ENCODE peak calls at places on chromosomes 5 and 9, in eight cellular contexts. S is Panc1, M is left ventricle myocardium inferior, K is HFF-Myc, W is foreskin fibroblast, L is AG10803, X is heart left ventricle, C is PC-9. Z is an unnamed sample.

GRCh38 chr9:69822091-69822750 is 1.6 kb downstream of the CFAP95 start:
- DNase-seq in S (no peak), M (no peak), K (no peak), W (peak), L (peak), X (no peak), C (no peak), Z (no peak)

GRCh38 chr5:31470608-31471007 is 61.3 kb downstream of the DROSHA start:
- DNase-seq in S (no peak), M (peak), K (peak), W (peak), L (peak), X (peak), C (no peak), Z (no peak)

GRCh38 chr9:128293091-128293490 is 17.0 kb downstream of the SWI5 start:
- DNase-seq in S (no peak), M (no peak), K (no peak), W (no peak), L (no peak), X (no peak), C (no peak), Z (no peak)

GRCh38 chr5:2917093-2917492 is 165.6 kb upstream of the IRX2 start:
- DNase-seq in S (no peak), M (no peak), K (no peak), W (no peak), L (no peak), X (no peak), C (no peak), Z (no peak)

GRCh38 chr9:3674561-3674960 is 148.8 kb upstream of the RFX3 start:
- DNase-seq in S (no peak), M (no peak), K (no peak), W (no peak), L (no peak), X (no peak), C (no peak), Z (no peak)

GRCh38 chr5:80714570-80715298 is 60.0 kb upstream of the DHFR start:
- DNase-seq in S (no peak), M (no peak), K (no peak), W (no peak), L (no peak), X (no peak), C (no peak), Z (no peak)

GRCh38 chr5:44875661-44876250 is 67.0 kb downstream of the MRPS30 start:
- DNase-seq in S (peak), M (no peak), K (peak), W (peak), L (peak), X (no peak), C (peak), Z (peak)

GRCh38 chr9:137965177-137965795 is 87.7 kb downstream of the CACNA1B start:
- DNase-seq in S (no peak), M (no peak), K (no peak), W (no peak), L (no peak), X (no peak), C (no peak), Z (no peak)

GRCh38 chr9:136220017-136220729 is 15.2 kb upstream of the LHX3 start:
- DNase-seq in S (no peak), M (no peak), K (peak), W (no peak), L (no peak), X (no peak), C (peak), Z (no peak)

GRCh38 chr5:1542011-1542410 is 18.3 kb upstream of the LPCAT1 start:
- DNase-seq in S (no peak), M (no peak), K (no peak), W (peak), L (peak), X (no peak), C (no peak), Z (no peak)

GRCh38 chr5:179342577-179342976 is 2.7 kb downstream of the ADAMTS2 start:
- DNase-seq in S (no peak), M (no peak), K (no peak), W (peak), L (peak), X (no peak), C (no peak), Z (no peak)
- TF ChIP-seq CTCF in S (no peak), M (no peak), K (peak), W (peak), L (peak), X (no peak), C (no peak), Z (no peak)

GRCh38 chr9:26656003-26656940 is 236.3 kb downstream of the CAAP1 start:
- DNase-seq in S (no peak), M (no peak), K (peak), W (no peak), L (peak), X (no peak), C (no peak), Z (peak)
- TF ChIP-seq CTCF in S (peak), M (no peak), K (peak), W (peak), L (peak), X (no peak), C (no peak), Z (no peak)

GRCh38 chr5:72109051-72109411 is 1.8 kb downstream of the MAP1B start:
- DNase-seq in S (no peak), M (no peak), K (no peak), W (no peak), L (no peak), X (no peak), C (no peak), Z (no peak)

GRCh38 chr5:72110401-72111013 is 3.2 kb downstream of the MAP1B start:
- DNase-seq in S (no peak), M (no peak), K (no peak), W (peak), L (peak), X (no peak), C (no peak), Z (no peak)

GRCh38 chr5:72108200-72109050 is 1.1 kb downstream of the MAP1B start:
- DNase-seq in S (no peak), M (peak), K (no peak), W (peak), L (peak), X (peak), C (peak), Z (peak)

GRCh38 chr5:72107874-72108199 is 562 bp downstream of the MAP1B start:
- DNase-seq in S (no peak), M (no peak), K (no peak), W (no peak), L (no peak), X (peak), C (peak), Z (peak)

DNA sequence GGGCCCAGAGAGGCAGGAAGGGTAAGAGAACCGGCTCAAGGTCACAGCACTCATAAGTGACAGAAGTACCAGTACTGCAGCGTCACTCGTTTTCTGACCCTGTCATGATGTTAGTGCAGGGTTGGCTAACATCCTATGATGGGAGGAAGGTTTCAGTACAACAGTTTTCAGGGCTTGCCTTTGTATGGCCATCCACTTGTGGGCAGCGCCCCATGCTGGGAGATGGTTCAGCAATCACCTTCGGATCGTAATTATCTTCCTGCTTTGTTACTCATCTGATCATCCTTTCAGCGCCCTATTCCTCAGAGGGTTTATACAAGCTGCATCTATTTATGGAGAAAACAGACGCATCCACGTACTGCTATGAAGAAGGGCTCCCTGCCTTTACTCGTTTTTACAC is 2.4 kb downstream of the MAP1B start:
- DNase-seq in S (no peak), M (no peak), K (no peak), W (peak), L (no peak), X (no peak), C (no peak), Z (no peak)
- TF ChIP-seq CTCF in S (peak), M (no peak), K (no peak), W (no peak), L (peak), X (no peak), C (peak), Z (no peak)

GRCh38 chr5:135476615-135477493 is 24.7 kb upstream of the TIFAB start:
- DNase-seq in S (no peak), M (no peak), K (no peak), W (no peak), L (no peak), X (no peak), C (no peak), Z (no peak)
- TF ChIP-seq CTCF in S (no peak), M (no peak), K (no peak), W (no peak), L (no peak), X (no peak), C (no peak), Z (no peak)

GRCh38 chr5:128213340-128213739 is 129.8 kb downstream of the SLC12A2 start:
- DNase-seq in S (peak), M (no peak), K (peak), W (peak), L (peak), X (peak), C (peak), Z (peak)
- TF ChIP-seq CTCF in S (peak), M (peak), K (peak), W (peak), L (peak), X (peak), C (peak), Z (peak)

DNA sequence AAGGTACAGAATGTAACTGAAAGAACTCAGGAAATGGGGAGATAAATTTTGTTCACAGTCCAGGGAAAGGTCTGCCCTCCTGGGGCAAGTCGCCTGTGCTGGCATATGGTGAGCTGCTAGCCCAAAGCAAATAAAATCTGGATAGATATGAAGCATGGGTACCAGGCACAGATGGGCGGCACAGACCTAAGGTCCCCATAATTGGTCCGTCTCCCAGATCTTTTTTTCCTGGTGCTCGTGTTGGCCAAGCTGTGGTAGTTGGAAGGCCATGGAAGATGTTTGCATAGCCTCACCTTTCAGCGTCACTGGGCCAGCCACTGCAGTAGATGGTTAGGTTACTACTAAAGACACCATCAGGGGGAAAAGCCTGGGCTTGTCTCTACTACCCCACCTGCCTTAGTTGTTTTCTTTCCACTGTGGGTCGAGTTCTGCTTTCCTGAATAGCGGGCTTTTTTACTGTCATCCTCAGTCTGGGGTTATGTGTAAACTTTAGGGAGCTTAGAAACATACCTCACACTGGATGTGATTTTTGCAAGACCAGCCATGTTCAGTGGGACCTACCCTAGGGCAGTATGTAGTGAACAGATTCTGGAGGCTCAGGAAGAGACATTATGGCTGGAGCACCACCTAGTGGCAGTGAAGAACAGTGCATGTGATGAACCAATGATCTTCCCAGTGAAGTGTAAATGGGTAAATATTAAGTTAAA is 24.2 kb upstream of the GLRX start:
- DNase-seq in S (no peak), M (peak), K (peak), W (peak), L (peak), X (peak), C (peak), Z (peak)
- TF ChIP-seq CTCF in S (peak), M (peak), K (peak), W (peak), L (peak), X (peak), C (peak), Z (peak)

DNA sequence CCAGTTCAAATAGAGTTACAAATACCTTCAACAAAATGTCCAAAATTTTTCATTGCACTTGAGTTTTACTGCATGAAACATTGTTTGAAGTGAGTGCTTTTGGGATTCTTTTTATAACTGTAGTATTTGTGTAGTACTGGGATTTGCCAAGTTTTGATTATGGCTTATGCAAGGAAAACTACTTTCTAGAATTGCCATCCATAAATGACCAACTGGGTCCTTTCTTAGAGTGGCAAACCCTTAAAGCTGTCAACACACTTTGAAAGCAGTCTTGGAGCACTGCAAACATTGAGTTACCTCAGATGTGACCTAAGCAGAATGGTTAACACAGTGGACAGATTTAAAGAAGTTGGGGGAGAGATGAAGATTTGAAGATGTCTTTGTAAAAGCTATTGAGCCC is 379.6 kb upstream of the ZNF608 start:
- DNase-seq in S (no peak), M (no peak), K (no peak), W (no peak), L (no peak), X (no peak), C (no peak), Z (no peak)
- TF ChIP-seq CTCF in S (no peak), M (no peak), K (no peak), W (no peak), L (no peak), X (no peak), C (no peak), Z (no peak)

Z was measured in activated CD8-positive, alpha-beta T cell treated with anti-CD3 and anti-CD28 coated beads for 36 hours.